ENCODE peak calls at places on chromosomes 1 and 21, in seven cellular contexts. G is endodermal cell, C is fibroblast of lung, Z is left lung, I is SJSA1, Y is GM23248, H is GM06990. D is an unnamed sample.

GRCh38 chr1:47333922-47334764 is 553 bp downstream of the CMPK1 start:
- DNase-seq in G (peak; percentile 90), C (peak; percentile 75), Z (peak; percentile 86), I (peak; percentile 88), Y (peak; percentile 96), H (peak; percentile 91), D (peak; percentile 80)

GRCh38 chr1:41482001-41482765 is 2.3 kb downstream of the EDN2 start:
- DNase-seq in G (no peak), C (peak; percentile 63), Z (peak; percentile 76), I (peak; percentile 53), Y (no peak), H (no peak), D (no peak)

GRCh38 chr1:201142011-201142853 is 12.0 kb downstream of the TMEM9 start:
- DNase-seq in G (no peak), C (no peak), Z (no peak), I (no peak), Y (no peak), H (no peak), D (peak; percentile 64)

GRCh38 chr1:232292246-232292645 is 337.7 kb downstream of the SIPA1L2 start:
- DNase-seq in G (no peak), C (no peak), Z (no peak), I (no peak), Y (no peak), H (no peak), D (no peak)

GRCh38 chr1:61301824-61302652 is 219.7 kb downstream of the NFIA start:
- DNase-seq in G (no peak), C (no peak), Z (no peak), I (peak; percentile 60), Y (peak; percentile 89), H (no peak), D (no peak)

GRCh38 chr1:51484591-51484990 is 34.5 kb downstream of the EPS15 start:
- DNase-seq in G (no peak), C (peak; percentile 64), Z (no peak), I (no peak), Y (peak; percentile 6), H (no peak), D (no peak)

GRCh38 chr1:198970919-198971318 is 332.1 kb downstream of the PTPRC start:
- DNase-seq in G (no peak), C (peak; percentile 10), Z (no peak), I (no peak), Y (peak; percentile 51), H (no peak), D (no peak)

GRCh38 chr1:183646780-183647179 is 6.3 kb downstream of the APOBEC4 start:
- DNase-seq in G (no peak), C (no peak), Z (no peak), I (no peak), Y (no peak), H (no peak), D (no peak)

GRCh38 chr1:29671957-29672356 is 435.6 kb downstream of the PTPRU start:
- DNase-seq in G (no peak), C (no peak), Z (no peak), I (no peak), Y (no peak), H (no peak), D (no peak)

GRCh38 chr1:995665-996633 is 3.9 kb downstream of the HES4 start:
- DNase-seq in G (peak; percentile 75), C (no peak), Z (no peak), I (no peak), Y (no peak), H (no peak), D (no peak)
- H3K27me3 ChIP-seq in G (peaks cover 34% of the 10 kb centered on the region), C (peaks cover 17% of the 10 kb centered on the region), Z (peaks cover 77% of the 10 kb centered on the region), I (no peaks in the 10 kb centered on the region), Y (peaks cover 6% of the 10 kb centered on the region), H (no peaks in the 10 kb centered on the region), D (no peaks in the 10 kb centered on the region)

GRCh38 chr21:38256599-38257302 is at the start of gene KCNJ15:
- DNase-seq in G (no peak), C (no peak), Z (no peak), I (no peak), Y (no peak), H (no peak), D (no peak)
- H3K4me3 ChIP-seq in G (no peak within 1 kb of the TSS), C (no peak within 1 kb of the TSS), Z (peak within 1 kb of the TSS; percentile 36), I (no peak within 1 kb of the TSS), Y (no peak within 1 kb of the TSS), H (no peak within 1 kb of the TSS), D (no peak within 1 kb of the TSS)

GRCh38 chr1:38558055-38558454 is 301.5 kb downstream of the RRAGC start:
- DNase-seq in G (peak; percentile 71), C (no peak), Z (no peak), I (no peak), Y (no peak), H (no peak), D (no peak)

GRCh38 chr1:38555594-38555993 is 304.0 kb downstream of the RRAGC start:
- DNase-seq in G (peak; percentile 44), C (no peak), Z (no peak), I (no peak), Y (no peak), H (no peak), D (no peak)

GRCh38 chr1:38558476-38559179 is 300.9 kb downstream of the RRAGC start:
- DNase-seq in G (peak; percentile 85), C (no peak), Z (peak; percentile 39), I (no peak), Y (no peak), H (no peak), D (no peak)

GRCh38 chr1:38551908-38552307 is 307.7 kb downstream of the RRAGC start:
- DNase-seq in G (peak; percentile 10), C (no peak), Z (no peak), I (no peak), Y (no peak), H (no peak), D (no peak)

DNA sequence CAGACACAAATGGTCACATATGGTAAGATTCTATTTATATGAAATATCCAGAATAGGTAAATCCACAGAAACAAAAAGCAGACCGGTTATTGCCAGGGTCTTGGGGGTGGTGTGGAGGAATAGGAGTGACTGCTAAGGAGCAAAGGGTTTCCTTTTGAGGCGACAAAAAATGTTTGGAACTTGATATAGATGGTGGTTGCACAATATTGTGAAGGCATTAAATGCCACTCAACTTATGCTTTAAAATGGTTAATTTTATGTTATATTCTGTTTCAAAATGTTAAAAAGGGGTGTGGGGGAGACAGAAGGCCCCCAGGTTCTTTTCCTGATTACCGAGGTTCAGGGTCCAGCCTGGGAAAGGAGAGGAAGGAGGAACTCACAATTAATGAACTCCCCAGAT is 304.4 kb downstream of the RRAGC start:
- DNase-seq in G (no peak), C (no peak), Z (no peak), I (no peak), Y (no peak), H (no peak), D (no peak)
- H3K27me3 ChIP-seq in G (peaks cover 17% of the 10 kb centered on the region), C (no peaks in the 10 kb centered on the region), Z (no peaks in the 10 kb centered on the region), I (peaks cover 5% of the 10 kb centered on the region), Y (peaks cover 21% of the 10 kb centered on the region), H (no peaks in the 10 kb centered on the region), D (peaks cover 50% of the 10 kb centered on the region)

GRCh38 chr1:214317300-214317699 is 36.3 kb downstream of the SMYD2 start:
- DNase-seq in G (peak; percentile 81), C (no peak), Z (no peak), I (no peak), Y (no peak), H (no peak), D (no peak)

GRCh38 chr1:214318356-214318755 is 37.4 kb downstream of the SMYD2 start:
- DNase-seq in G (peak; percentile 46), C (peak; percentile 26), Z (no peak), I (no peak), Y (no peak), H (no peak), D (no peak)

GRCh38 chr1:214318956-214319355 is 38.0 kb downstream of the SMYD2 start:
- DNase-seq in G (no peak), C (no peak), Z (no peak), I (no peak), Y (no peak), H (no peak), D (no peak)

GRCh38 chr1:214316597-214316996 is 35.6 kb downstream of the SMYD2 start:
- DNase-seq in G (peak; percentile 90), C (peak; percentile 66), Z (no peak), I (no peak), Y (peak; percentile 65), H (no peak), D (peak; percentile 44)

GRCh38 chr1:214317734-214318133 is 36.8 kb downstream of the SMYD2 start:
- DNase-seq in G (no peak), C (no peak), Z (no peak), I (no peak), Y (no peak), H (no peak), D (no peak)
- H3K4me3 ChIP-seq in G (no peak overlapping the region), C (no peak overlapping the region), Z (no peak overlapping the region), I (no peak overlapping the region), Y (no peak overlapping the region), H (no peak overlapping the region), D (no peak overlapping the region)

GRCh38 chr1:119141020-119141424 is 569 bp upstream of the WARS2 start:
- DNase-seq in G (peak; percentile 77), C (no peak), Z (no peak), I (no peak), Y (peak; percentile 42), H (peak; percentile 36), D (peak; percentile 22)
- H3K27me3 ChIP-seq in G (no peaks in the 10 kb centered on the region), C (no peaks in the 10 kb centered on the region), Z (no peaks in the 10 kb centered on the region), I (no peaks in the 10 kb centered on the region), Y (no peaks in the 10 kb centered on the region), H (no peaks in the 10 kb centered on the region), D (no peaks in the 10 kb centered on the region)

GRCh38 chr21:42580076-42580792 is 66.6 kb downstream of the SLC37A1 start:
- DNase-seq in G (no peak), C (no peak), Z (peak; percentile 14), I (no peak), Y (no peak), H (no peak), D (no peak)

GRCh38 chr21:42578761-42579415 is 65.2 kb downstream of the SLC37A1 start:
- DNase-seq in G (no peak), C (no peak), Z (peak; percentile 61), I (no peak), Y (no peak), H (no peak), D (no peak)

GRCh38 chr21:42579456-42580075 is 65.9 kb downstream of the SLC37A1 start:
- DNase-seq in G (no peak), C (no peak), Z (peak; percentile 28), I (no peak), Y (no peak), H (no peak), D (no peak)

GRCh38 chr21:42576639-42577038 is 63.0 kb downstream of the SLC37A1 start:
- DNase-seq in G (no peak), C (no peak), Z (no peak), I (no peak), Y (no peak), H (no peak), D (no peak)

GRCh38 chr21:42578034-42578433 is 64.4 kb downstream of the SLC37A1 start:
- DNase-seq in G (no peak), C (no peak), Z (peak; percentile 11), I (no peak), Y (no peak), H (no peak), D (no peak)
- H3K4me3 ChIP-seq in G (no peak overlapping the region), C (no peak overlapping the region), Z (no peak overlapping the region), I (no peak overlapping the region), Y (no peak overlapping the region), H (no peak overlapping the region), D (no peak overlapping the region)